ENCODE peak calls at places on chromosomes 7 and 10, in four cellular contexts. One of them, this sample, is unnamed.

GRCh38 chr7:107661865-107662379 is 1.3 kb downstream of the SLC26A4 start:
- DNase-seq in mesendoderm: no peak
- DNase-seq in H9: no peak
- DNase-seq in IMR-90: no peak
- DNase-seq in this sample: no peak

GRCh38 chr10:101536800-101537199 is 51.3 kb downstream of the POLL start:
- DNase-seq in IMR-90: peak
- DNase-seq in mesendoderm: peak
- DNase-seq in H9: no peak
- DNase-seq in this sample: no peak

GRCh38 chr10:43979551-43979950 is 330.9 kb upstream of the ZNF32 start:
- DNase-seq in mesendoderm: no peak
- DNase-seq in H9: no peak
- DNase-seq in IMR-90: no peak
- DNase-seq in this sample: no peak

GRCh38 chr10:92965314-92965713 is 95.3 kb upstream of the CYP26C1 start:
- DNase-seq in IMR-90: peak
- DNase-seq in H9: no peak
- DNase-seq in mesendoderm: peak
- DNase-seq in this sample: no peak

GRCh38 chr10:123550680-123551096 is 115.5 kb upstream of the GPR26 start:
- DNase-seq in mesendoderm: no peak
- DNase-seq in IMR-90: no peak
- DNase-seq in H9: no peak
- DNase-seq in this sample: peak

GRCh38 chr7:94003446-94004023 is 620 bp downstream of the BET1 start:
- DNase-seq in H9: no peak
- DNase-seq in IMR-90: peak
- DNase-seq in mesendoderm: no peak
- DNase-seq in this sample: no peak

GRCh38 chr7:134792968-134793367 is 13.5 kb downstream of the CALD1 start:
- DNase-seq in IMR-90: peak
- DNase-seq in H9: no peak
- DNase-seq in mesendoderm: no peak
- DNase-seq in this sample: no peak

GRCh38 chr7:17530249-17530648 is 231.8 kb downstream of the AHR start:
- DNase-seq in H9: no peak
- DNase-seq in mesendoderm: peak
- DNase-seq in IMR-90: peak
- DNase-seq in this sample: no peak

GRCh38 chr10:17348111-17349008 is 106.0 kb downstream of the ST8SIA6 start:
- DNase-seq in H9: no peak
- DNase-seq in mesendoderm: no peak
- DNase-seq in IMR-90: peak
- DNase-seq in this sample: no peak

GRCh38 chr10:20995123-20995978 is 98.2 kb upstream of the NEBL start:
- DNase-seq in mesendoderm: no peak
- DNase-seq in IMR-90: no peak
- DNase-seq in H9: no peak
- DNase-seq in this sample: no peak

GRCh38 chr10:99329891-99330674 is 927 bp downstream of the CNNM1 start:
- DNase-seq in IMR-90: peak
- DNase-seq in H9: peak
- DNase-seq in mesendoderm: peak
- DNase-seq in this sample: peak

GRCh38 chr10:30534465-30535144 is 94.9 kb downstream of the LYZL2 start:
- DNase-seq in H9: peak
- DNase-seq in IMR-90: peak
- DNase-seq in mesendoderm: peak
- DNase-seq in this sample: no peak

GRCh38 chr10:29554660-29555059 is 80.1 kb downstream of the SVIL start:
- DNase-seq in IMR-90: peak
- DNase-seq in H9: no peak
- DNase-seq in mesendoderm: peak
- DNase-seq in this sample: no peak

GRCh38 chr7:29332027-29332806 is 137.6 kb downstream of the CHN2 start:
- DNase-seq in IMR-90: no peak
- DNase-seq in mesendoderm: no peak
- DNase-seq in H9: no peak
- DNase-seq in this sample: no peak

GRCh38 chr7:101754432-101755159 is 62.8 kb upstream of the CUX1 start:
- DNase-seq in mesendoderm: no peak
- DNase-seq in IMR-90: peak
- DNase-seq in H9: no peak
- DNase-seq in this sample: no peak

GRCh38 chr10:11261687-11262086 is 244.0 kb downstream of the CELF2 start:
- DNase-seq in IMR-90: no peak
- DNase-seq in H9: no peak
- DNase-seq in mesendoderm: no peak
- DNase-seq in this sample: no peak

GRCh38 chr7:1247527-1248041 is 14.9 kb downstream of the UNCX start:
- DNase-seq in H9: no peak
- DNase-seq in mesendoderm: peak
- DNase-seq in IMR-90: no peak
- DNase-seq in this sample: no peak

GRCh38 chr10:52216852-52217251 is 97.2 kb upstream of the DKK1 start:
- DNase-seq in mesendoderm: no peak
- DNase-seq in IMR-90: peak
- DNase-seq in H9: no peak
- DNase-seq in this sample: no peak

GRCh38 chr10:72024596-72024995 is 60.4 kb downstream of the CHST3 start:
- DNase-seq in mesendoderm: no peak
- DNase-seq in H9: no peak
- DNase-seq in IMR-90: no peak
- DNase-seq in this sample: no peak

GRCh38 chr10:29735628-29736324 is 101.0 kb upstream of the SVIL start:
- DNase-seq in mesendoderm: peak
- DNase-seq in H9: peak
- DNase-seq in IMR-90: peak
- DNase-seq in this sample: peak

GRCh38 chr10:102455893-102456471 is 4.6 kb upstream of the C10orf95 start:
- DNase-seq in IMR-90: peak
- DNase-seq in mesendoderm: peak
- DNase-seq in H9: peak
- DNase-seq in this sample: no peak

GRCh38 chr10:106043833-106044232 is 1120.7 kb downstream of the SORCS1 start:
- DNase-seq in H9: no peak
- DNase-seq in mesendoderm: peak
- DNase-seq in IMR-90: peak
- DNase-seq in this sample: no peak

GRCh38 chr10:36448760-36449681 is 676.4 kb upstream of the ANKRD30A start:
- DNase-seq in H9: peak
- DNase-seq in IMR-90: peak
- DNase-seq in mesendoderm: peak
- DNase-seq in this sample: no peak

GRCh38 chr7:75599244-75599771 is 107.2 kb downstream of the SPDYE5 start:
- DNase-seq in mesendoderm: no peak
- DNase-seq in IMR-90: no peak
- DNase-seq in H9: peak
- DNase-seq in this sample: no peak

GRCh38 chr7:38658916-38659315 is 27.7 kb upstream of the AMPH start:
- DNase-seq in IMR-90: peak
- DNase-seq in H9: no peak
- DNase-seq in mesendoderm: no peak
- DNase-seq in this sample: no peak

GRCh38 chr7:157670490-157671357 is 333.9 kb downstream of the DNAJB6 start:
- DNase-seq in H9: peak
- DNase-seq in mesendoderm: peak
- DNase-seq in IMR-90: no peak
- DNase-seq in this sample: no peak

GRCh38 chr10:71638577-71639411 is 80.8 kb downstream of the C10orf105 start:
- DNase-seq in H9: no peak
- DNase-seq in mesendoderm: peak
- DNase-seq in IMR-90: no peak
- DNase-seq in this sample: no peak

GRCh38 chr7:65731562-65732035 is 141.3 kb upstream of the VKORC1L1 start:
- DNase-seq in IMR-90: no peak
- DNase-seq in H9: peak
- DNase-seq in mesendoderm: peak
- DNase-seq in this sample: no peak

GRCh38 chr10:82591421-82591820 is 716.4 kb downstream of the NRG3 start:
- DNase-seq in IMR-90: no peak
- DNase-seq in mesendoderm: no peak
- DNase-seq in H9: no peak
- DNase-seq in this sample: no peak

GRCh38 chr10:118804262-118804773 is 49.5 kb upstream of the CACUL1 start:
- DNase-seq in IMR-90: no peak
- DNase-seq in mesendoderm: no peak
- DNase-seq in H9: no peak
- DNase-seq in this sample: no peak

GRCh38 chr7:55411844-55412243 is 46.7 kb downstream of the LANCL2 start:
- DNase-seq in IMR-90: no peak
- DNase-seq in mesendoderm: no peak
- DNase-seq in H9: no peak
- DNase-seq in this sample: no peak

GRCh38 chr7:55413442-55413841 is 48.3 kb downstream of the LANCL2 start:
- DNase-seq in IMR-90: no peak
- DNase-seq in H9: no peak
- DNase-seq in mesendoderm: no peak
- DNase-seq in this sample: no peak

GRCh38 chr7:55405856-55406541 is 40.9 kb downstream of the LANCL2 start:
- DNase-seq in H9: no peak
- DNase-seq in mesendoderm: no peak
- DNase-seq in IMR-90: no peak
- DNase-seq in this sample: no peak

GRCh38 chr7:55410641-55411239 is 45.6 kb downstream of the LANCL2 start:
- DNase-seq in mesendoderm: no peak
- DNase-seq in IMR-90: no peak
- DNase-seq in H9: no peak
- DNase-seq in this sample: no peak

DNA sequence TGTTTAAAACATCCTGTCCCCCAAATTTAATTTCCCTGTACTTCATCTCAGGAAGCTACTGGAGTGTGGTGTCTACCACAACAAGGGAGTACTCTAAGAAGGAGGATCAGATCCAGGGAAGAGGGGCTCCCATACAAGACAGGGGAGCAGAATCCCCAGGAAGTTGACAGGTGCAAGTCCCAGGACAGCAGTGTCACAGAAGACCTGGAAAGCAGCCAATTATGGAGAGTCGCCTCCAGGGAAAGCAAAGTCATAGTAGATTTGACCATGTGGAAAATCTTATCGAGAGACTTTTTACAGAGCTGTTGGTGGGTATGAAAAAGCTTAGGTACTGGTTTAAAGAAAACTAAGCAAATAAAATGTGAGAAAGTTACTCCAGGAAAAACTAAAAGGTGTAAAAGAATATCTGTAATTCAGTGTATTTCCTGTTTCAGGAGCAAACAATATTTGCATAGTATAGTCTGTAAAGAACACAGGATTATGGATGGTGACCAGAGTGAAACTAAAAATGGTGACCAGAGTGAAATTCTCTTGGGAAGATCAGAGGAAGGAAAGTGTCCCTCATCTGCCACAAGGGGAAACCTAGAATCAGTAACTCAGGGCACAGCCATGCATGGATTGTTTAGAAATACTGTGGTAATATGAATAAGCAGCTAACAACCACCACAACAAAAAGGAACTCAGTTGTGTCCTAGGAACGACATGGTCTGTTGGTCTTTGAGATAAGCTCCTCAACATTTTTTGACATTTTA is 44.5 kb downstream of the LANCL2 start:
- DNase-seq in H9: no peak
- DNase-seq in mesendoderm: no peak
- DNase-seq in IMR-90: peak
- DNase-seq in this sample: no peak
- H4K5ac ChIP-seq in H9: no peak
- H4K5ac ChIP-seq in mesendoderm: no peak
- H4K5ac ChIP-seq in IMR-90: no peak
- H4K5ac ChIP-seq in this sample: no peak

GRCh38 chr7:42045961-42046360 is 191.0 kb downstream of the GLI3 start:
- DNase-seq in H9: no peak
- DNase-seq in IMR-90: no peak
- DNase-seq in mesendoderm: no peak
- DNase-seq in this sample: no peak

DNA sequence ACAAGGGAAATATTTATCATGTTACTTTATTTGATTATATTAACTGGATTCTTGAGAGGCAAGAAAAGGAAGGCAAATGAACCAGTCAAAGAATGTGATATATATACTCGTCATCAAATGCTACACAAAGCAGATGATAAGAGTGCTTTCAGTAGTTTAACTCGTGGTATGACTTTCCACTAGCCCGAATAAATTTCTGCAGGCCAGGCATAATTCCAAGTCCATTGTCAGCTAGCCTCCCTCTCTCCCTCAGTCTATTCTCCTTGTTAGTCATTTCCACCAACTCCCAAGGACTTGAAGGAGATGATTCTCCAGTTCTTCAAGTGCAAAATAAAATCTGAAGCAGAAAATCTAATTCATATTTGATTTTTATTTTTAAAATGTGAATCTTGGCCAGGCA is 190.5 kb downstream of the GLI3 start:
- DNase-seq in IMR-90: peak
- DNase-seq in H9: no peak
- DNase-seq in mesendoderm: no peak
- DNase-seq in this sample: no peak
- H4K5ac ChIP-seq in IMR-90: no peak
- H4K5ac ChIP-seq in H9: no peak
- H4K5ac ChIP-seq in mesendoderm: no peak
- H4K5ac ChIP-seq in this sample: no peak

GRCh38 chr7:43878867-43879266 is 9.6 kb upstream of the MRPS24 start:
- DNase-seq in H9: no peak
- DNase-seq in mesendoderm: no peak
- DNase-seq in IMR-90: peak
- DNase-seq in this sample: no peak

GRCh38 chr7:43879477-43879876 is 10.2 kb upstream of the MRPS24 start:
- DNase-seq in H9: no peak
- DNase-seq in mesendoderm: no peak
- DNase-seq in IMR-90: peak
- DNase-seq in this sample: no peak

GRCh38 chr7:43877968-43878864 is 8.9 kb upstream of the MRPS24 start:
- DNase-seq in IMR-90: no peak
- DNase-seq in mesendoderm: no peak
- DNase-seq in H9: no peak
- DNase-seq in this sample: no peak

GRCh38 chr7:43876976-43877745 is 7.8 kb upstream of the MRPS24 start:
- DNase-seq in mesendoderm: no peak
- DNase-seq in IMR-90: no peak
- DNase-seq in H9: no peak
- DNase-seq in this sample: no peak

DNA sequence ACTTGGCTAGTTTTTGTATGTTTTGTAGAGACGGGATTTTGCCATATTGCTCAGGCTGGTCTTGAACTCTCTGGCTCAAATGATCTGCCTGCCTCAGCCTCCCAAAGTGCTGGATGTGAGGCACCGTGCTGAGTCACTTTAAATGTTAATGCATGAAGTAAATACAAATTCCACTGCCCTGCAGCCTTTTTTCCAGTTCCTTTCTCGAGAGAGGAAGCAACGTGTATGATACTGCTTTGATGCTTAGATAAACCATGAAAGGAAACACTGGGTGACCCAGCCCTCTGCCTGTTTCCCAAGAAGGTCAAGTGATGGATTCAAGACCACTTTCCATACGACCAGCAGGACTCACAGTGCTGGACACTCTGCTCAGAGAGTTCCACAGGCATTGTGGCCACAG is 11.3 kb upstream of the MRPS24 start:
- DNase-seq in IMR-90: peak
- DNase-seq in mesendoderm: peak
- DNase-seq in H9: no peak
- DNase-seq in this sample: no peak
- H4K5ac ChIP-seq in IMR-90: peak
- H4K5ac ChIP-seq in mesendoderm: no peak
- H4K5ac ChIP-seq in H9: no peak
- H4K5ac ChIP-seq in this sample: no peak

GRCh38 chr7:3578399-3578798 is 277.3 kb downstream of the SDK1 start:
- DNase-seq in mesendoderm: peak
- DNase-seq in IMR-90: no peak
- DNase-seq in H9: no peak
- DNase-seq in this sample: no peak
- H4K5ac ChIP-seq in mesendoderm: no peak
- H4K5ac ChIP-seq in IMR-90: no peak
- H4K5ac ChIP-seq in H9: no peak
- H4K5ac ChIP-seq in this sample: no peak